ENCODE peak calls at places on chromosomes 3 and 15, in four cellular contexts. X, H, E and M are unnamed samples.

GRCh38 chr3:156433138-156433537 is 121.8 kb downstream of the SSR3 start:
- DNase-seq in X (peak; percentile 28), H (no peak), E (no peak), M (no peak)

GRCh38 chr3:186669378-186670084 is 3.7 kb downstream of the HRG start:
- DNase-seq in X (no peak), H (no peak), E (no peak), M (no peak)

GRCh38 chr3:62665627-62666433 is 209.4 kb downstream of the CADPS start:
- DNase-seq in X (peak; percentile 59), H (peak; percentile 26), E (peak; percentile 69), M (peak; percentile 87)

GRCh38 chr3:197520311-197521276 is 35.2 kb downstream of the BDH1 start:
- DNase-seq in X (peak; percentile 66), H (peak; percentile 79), E (no peak), M (peak; percentile 57)

GRCh38 chr3:127026036-127026435 is 43.1 kb downstream of the PLXNA1 start:
- DNase-seq in X (no peak), H (no peak), E (no peak), M (no peak)

GRCh38 chr3:143001034-143001368 is 369 bp upstream of the U2SURP start:
- DNase-seq in X (no peak), H (no peak), E (no peak), M (no peak)

GRCh38 chr3:136728434-136728833 is 23.7 kb downstream of the STAG1 start:
- DNase-seq in X (no peak), H (no peak), E (no peak), M (no peak)

GRCh38 chr3:47890832-47891620 is 88.1 kb downstream of the DHX30 start:
- DNase-seq in X (no peak), H (no peak), E (no peak), M (no peak)

GRCh38 chr3:143237036-143237688 is 117.6 kb downstream of the CHST2 start:
- DNase-seq in X (peak; percentile 19), H (no peak), E (no peak), M (peak; percentile 43)

GRCh38 chr15:62390793-62391543 is 225.9 kb upstream of the C2CD4B start:
- DNase-seq in X (peak; percentile 57), H (peak; percentile 35), E (peak; percentile 29), M (peak; percentile 68)

GRCh38 chr3:150830094-150830681 is 67.2 kb upstream of the SIAH2 start:
- DNase-seq in X (no peak), H (no peak), E (peak; percentile 47), M (peak; percentile 7)

GRCh38 chr15:26721231-26721630 is 51.6 kb downstream of the GABRB3 start:
- DNase-seq in X (no peak), H (no peak), E (no peak), M (no peak)

GRCh38 chr15:39530446-39531342 is 50.2 kb upstream of the THBS1 start:
- DNase-seq in X (peak; percentile 91), H (no peak), E (no peak), M (peak; percentile 48)

GRCh38 chr3:119810018-119810435 is 28.1 kb downstream of the NR1I2 start:
- DNase-seq in X (peak; percentile 39), H (no peak), E (peak; percentile 54), M (peak; percentile 61)

GRCh38 chr3:8505621-8506020 is 4.0 kb downstream of the LMCD1 start:
- DNase-seq in X (peak; percentile 37), H (no peak), E (no peak), M (no peak)

GRCh38 chr3:164608554-164609276 is 469.6 kb downstream of the SI start:
- DNase-seq in X (no peak), H (no peak), E (no peak), M (peak; percentile 15)

GRCh38 chr3:146972726-146973125 is 367.6 kb upstream of the PLSCR5 start:
- DNase-seq in X (peak; percentile 27), H (no peak), E (no peak), M (peak; percentile 60)

GRCh38 chr3:144480520-144480919 is 508.9 kb downstream of the DIPK2A start:
- DNase-seq in X (no peak), H (no peak), E (no peak), M (no peak)